ENCODE peak calls at places on chromosomes 13 and 19, in seven cellular contexts. N is GM12878, J is H1, T is GM12892, A is HepG2, K is K562, X is SK-N-SH. S is an unnamed sample.

GRCh38 chr19:14890616-14891379 is 4.9 kb upstream of the OR7A17 start:
- DNase-seq in N (no peak), J (no peak), T (no peak), A (no peak), K (peak), X (no peak), S (no peak)

GRCh38 chr13:57633950-57634828 is 2.6 kb downstream of the PCDH17 start:
- DNase-seq in N (no peak), J (peak), T (no peak), A (no peak), K (no peak), X (peak), S (no peak)

GRCh38 chr19:41626278-41626677 is 596 bp downstream of the CEACAM4 start:
- DNase-seq in N (no peak), J (no peak), T (no peak), A (no peak), K (no peak), X (no peak), S (no peak)

GRCh38 chr13:35283856-35284255 is 192.6 kb downstream of the MAB21L1 start:
- DNase-seq in N (no peak), J (no peak), T (no peak), A (peak), K (no peak), X (no peak), S (no peak)

GRCh38 chr19:48962029-48962848 is 2.9 kb upstream of the FTL start:
- DNase-seq in N (no peak), J (peak), T (peak), A (peak), K (peak), X (no peak), S (peak)

GRCh38 chr13:100644328-100644727 is 30.3 kb downstream of the TMTC4 start:
- DNase-seq in N (no peak), J (no peak), T (no peak), A (no peak), K (no peak), X (no peak), S (no peak)

GRCh38 chr13:46404732-46405097 is 17.7 kb upstream of the RUBCNL start:
- DNase-seq in N (no peak), J (no peak), T (no peak), A (no peak), K (no peak), X (no peak), S (no peak)

GRCh38 chr13:21443171-21443570 is 15.9 kb downstream of the ZDHHC20 start:
- DNase-seq in N (no peak), J (no peak), T (no peak), A (no peak), K (no peak), X (no peak), S (no peak)

GRCh38 chr13:92510416-92510815 is 716.2 kb upstream of the GPC6 start:
- DNase-seq in N (no peak), J (no peak), T (no peak), A (no peak), K (no peak), X (no peak), S (no peak)

GRCh38 chr13:53138369-53139036 is 109.9 kb downstream of the OLFM4 start:
- DNase-seq in N (no peak), J (no peak), T (no peak), A (no peak), K (no peak), X (no peak), S (no peak)

GRCh38 chr19:5613466-5613865 is 9.1 kb downstream of the SAFB2 start:
- DNase-seq in N (no peak), J (no peak), T (no peak), A (no peak), K (no peak), X (no peak), S (no peak)

GRCh38 chr13:96782186-96782585 is 212.1 kb downstream of the OXGR1 start:
- DNase-seq in N (no peak), J (no peak), T (no peak), A (no peak), K (no peak), X (no peak), S (no peak)

GRCh38 chr19:10749435-10750384 is 31.8 kb downstream of the DNM2 start:
- DNase-seq in N (no peak), J (no peak), T (no peak), A (peak), K (no peak), X (no peak), S (no peak)

GRCh38 chr13:20099319-20099718 is 61.5 kb downstream of the GJA3 start:
- DNase-seq in N (no peak), J (peak), T (no peak), A (no peak), K (no peak), X (no peak), S (no peak)

DNA sequence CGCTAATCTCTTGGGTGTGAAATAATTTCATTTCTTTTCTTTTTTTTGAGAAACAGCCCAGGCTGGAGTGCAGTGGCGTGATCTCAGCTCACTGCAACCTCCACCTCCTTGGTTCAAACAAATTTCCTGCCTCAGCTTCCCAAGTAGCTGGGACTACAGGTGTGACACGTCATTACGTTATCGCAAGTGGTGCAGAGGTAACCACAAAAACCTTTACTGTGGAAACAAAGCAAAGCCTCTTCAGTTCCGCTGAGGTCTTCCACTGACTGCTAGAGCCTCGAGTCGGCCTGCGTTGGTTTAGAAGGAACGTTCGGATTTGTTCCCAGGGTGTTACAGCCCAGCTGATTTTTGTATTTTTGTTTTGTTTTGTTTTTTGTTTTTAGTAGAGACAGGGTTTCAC is 2.0 kb upstream of the ZNF784 start:
- DNase-seq in N (no peak), J (no peak), T (no peak), A (no peak), K (no peak), X (no peak), S (no peak)
- TF ChIP-seq TAF1 in N (no peak), J (no peak), T (no peak), A (no peak), K (no peak), X (no peak), S (no peak)

DNA sequence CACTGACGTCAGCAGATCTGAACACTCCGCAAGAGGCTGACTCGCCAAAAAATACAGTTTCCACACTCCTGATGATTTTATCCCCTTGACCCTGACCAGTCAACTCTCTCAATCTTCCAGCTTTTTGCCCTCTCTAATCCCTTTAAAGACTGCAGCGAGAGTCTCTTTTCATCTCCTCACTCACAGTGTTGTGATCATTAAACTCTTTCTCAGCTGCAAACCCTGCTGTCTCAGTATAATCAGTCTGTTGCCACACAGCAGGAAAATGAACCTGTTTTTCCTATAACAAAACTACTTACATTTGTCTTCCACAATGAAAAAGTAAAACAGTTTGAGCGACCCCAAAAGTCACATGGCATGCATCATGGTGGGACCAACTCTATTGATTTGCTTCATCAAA is 123.7 kb downstream of the SLITRK6 start:
- DNase-seq in N (no peak), J (no peak), T (no peak), A (no peak), K (no peak), X (no peak), S (no peak)
- TF ChIP-seq POLR2AphosphoS5 in N (no peak), J (no peak), T (no peak), A (no peak), K (no peak), X (no peak), S (no peak)

GRCh38 chr13:45238945-45239795 is 38.3 kb upstream of the KCTD4 start:
- DNase-seq in N (no peak), J (no peak), T (no peak), A (no peak), K (no peak), X (no peak), S (no peak)
- TF ChIP-seq TAF1 in N (no peak), J (no peak), T (no peak), A (no peak), K (no peak), X (no peak), S (no peak)

GRCh38 chr13:33728271-33729037 is 89.5 kb upstream of the RFC3 start:
- DNase-seq in N (peak), J (no peak), T (no peak), A (no peak), K (no peak), X (no peak), S (no peak)
- TF ChIP-seq POLR2AphosphoS5 in N (no peak), J (no peak), T (no peak), A (no peak), K (no peak), X (no peak), S (no peak)